ENCODE peak calls at places on chromosomes 6 and 20, in four cellular contexts. V is endodermal cell, N is mesenchymal stem cell, T is Peyer's patch. A is an unnamed sample. For H3K36me3, the result is how much of the 10 kb centered on the place peaks cover.

GRCh38 chr6:77015350-77015749 is 447.9 kb downstream of the HTR1B start:
- DNase-seq in V (no peak), N (peak), T (no peak), A (no peak)

GRCh38 chr20:43583982-43584432 is 6.7 kb upstream of the IFT52 start:
- DNase-seq in V (no peak), N (peak), T (peak), A (no peak)

GRCh38 chr6:18035330-18035854 is 48.0 kb upstream of the KIF13A start:
- DNase-seq in V (no peak), N (no peak), T (no peak), A (no peak)

GRCh38 chr6:85405175-85405852 is 44.6 kb upstream of the NT5E start:
- DNase-seq in V (no peak), N (no peak), T (no peak), A (no peak)

GRCh38 chr20:63736893-63737689 is 627 bp downstream of the LIME1 start:
- DNase-seq in V (peak), N (no peak), T (peak), A (peak)

GRCh38 chr20:2179233-2179580 is 77.6 kb downstream of the STK35 start:
- DNase-seq in V (no peak), N (no peak), T (no peak), A (no peak)

GRCh38 chr6:71181565-71181964 is 107.0 kb upstream of the OGFRL1 start:
- DNase-seq in V (peak), N (peak), T (no peak), A (no peak)

GRCh38 chr6:118400582-118400981 is 147.5 kb upstream of the PLN start:
- DNase-seq in V (no peak), N (peak), T (no peak), A (no peak)

GRCh38 chr6:53845290-53846073 is 50.7 kb downstream of the LRRC1 start:
- DNase-seq in V (no peak), N (no peak), T (no peak), A (no peak)

GRCh38 chr6:161536141-161536735 is 262.4 kb upstream of the AGPAT4 start:
- DNase-seq in V (no peak), N (no peak), T (no peak), A (no peak)

GRCh38 chr20:36467076-36467999 is 74.0 kb upstream of the MYL9 start:
- DNase-seq in V (no peak), N (peak), T (peak), A (peak)

GRCh38 chr20:46000571-46001145 is 8.1 kb upstream of the MMP9 start:
- DNase-seq in V (peak), N (no peak), T (no peak), A (no peak)

GRCh38 chr20:31587545-31588389 is 17.3 kb upstream of the ID1 start:
- DNase-seq in V (peak), N (peak), T (no peak), A (no peak)

GRCh38 chr20:2946988-2947961 is 74.0 kb downstream of the PTPRA start:
- DNase-seq in V (no peak), N (peak), T (no peak), A (no peak)

GRCh38 chr6:39357998-39358686 is 35.6 kb upstream of the KCNK16 start:
- DNase-seq in V (no peak), N (peak), T (no peak), A (no peak)

GRCh38 chr20:19895761-19896160 is 121.4 kb upstream of the NAA20 start:
- DNase-seq in V (no peak), N (no peak), T (no peak), A (no peak)

GRCh38 chr6:8082954-8083858 is 19.0 kb upstream of the BLOC1S5 start:
- DNase-seq in V (no peak), N (peak), T (no peak), A (no peak)

GRCh38 chr6:82989891-82990290 is 75.8 kb downstream of the UBE3D start:
- DNase-seq in V (no peak), N (no peak), T (no peak), A (no peak)

GRCh38 chr6:160634706-160635105 is 29.4 kb downstream of the LPA start:
- DNase-seq in V (no peak), N (no peak), T (peak), A (peak)

GRCh38 chr6:47967843-47968242 is 143.2 kb downstream of the PTCHD4 start:
- DNase-seq in V (no peak), N (no peak), T (no peak), A (no peak)

GRCh38 chr6:87029711-87030314 is 65.1 kb downstream of the CGA start:
- DNase-seq in V (no peak), N (peak), T (no peak), A (no peak)

GRCh38 chr6:99589290-99589672 is 17.4 kb upstream of the PRDM13 start:
- DNase-seq in V (no peak), N (no peak), T (no peak), A (no peak)

GRCh38 chr20:57224641-57225138 is 41.8 kb downstream of the BMP7 start:
- DNase-seq in V (peak), N (no peak), T (no peak), A (no peak)

GRCh38 chr6:72952808-72953630 is 272.3 kb downstream of the KHDC1L start:
- DNase-seq in V (no peak), N (peak), T (no peak), A (no peak)

GRCh38 chr6:42113929-42114636 is 28.3 kb downstream of the C6orf132 start:
- DNase-seq in V (no peak), N (peak), T (no peak), A (no peak)

GRCh38 chr20:60056345-60057122 is 98.3 kb downstream of the CDH26 start:
- DNase-seq in V (peak), N (no peak), T (no peak), A (peak)

GRCh38 chr20:46021361-46022359 is 7.4 kb upstream of the SLC12A5 start:
- DNase-seq in V (peak), N (peak), T (peak), A (peak)

GRCh38 chr6:53436904-53437303 is 88.2 kb upstream of the ELOVL5 start:
- DNase-seq in V (no peak), N (peak), T (no peak), A (no peak)

GRCh38 chr6:147752686-147753418 is 244.4 kb downstream of the SAMD5 start:
- DNase-seq in V (no peak), N (peak), T (no peak), A (no peak)

GRCh38 chr6:144757299-144757698 is 472.2 kb downstream of the UTRN start:
- DNase-seq in V (no peak), N (no peak), T (no peak), A (no peak)

GRCh38 chr6:137876547-137876946 is 9.5 kb downstream of the TNFAIP3 start:
- DNase-seq in V (no peak), N (no peak), T (no peak), A (no peak)
- H3K36me3 ChIP-seq in V (half or more), N (half or more), T (half or more), A (half or more)

GRCh38 chr6:89792881-89793280 is 26.7 kb downstream of the MDN1 start:
- DNase-seq in V (peak), N (peak), T (no peak), A (no peak)
- H3K36me3 ChIP-seq in V (half or more), N (half or more), T (under half), A (under half)

GRCh38 chr20:50259705-50260479 is 69.3 kb downstream of the CEBPB start:
- DNase-seq in V (no peak), N (no peak), T (no peak), A (no peak)
- H3K36me3 ChIP-seq in V (under half), N (under half), T (under half), A (under half)

GRCh38 chr6:122799916-122800701 is 11.1 kb downstream of the SMPDL3A start:
- DNase-seq in V (no peak), N (peak), T (no peak), A (no peak)
- H3K36me3 ChIP-seq in V (under half), N (under half), T (under half), A (under half)

GRCh38 chr6:131615275-131615674 is 12.8 kb downstream of the MED23 start:
- DNase-seq in V (no peak), N (no peak), T (no peak), A (no peak)

GRCh38 chr6:131613296-131613925 is 14.6 kb downstream of the MED23 start:
- DNase-seq in V (no peak), N (no peak), T (no peak), A (no peak)
- H3K36me3 ChIP-seq in V (half or more), N (half or more), T (half or more), A (half or more)

GRCh38 chr6:24856246-24856599 is 57.5 kb upstream of the ARMH2 start:
- DNase-seq in V (no peak), N (no peak), T (no peak), A (no peak)

GRCh38 chr6:24858154-24858801 is 59.6 kb upstream of the ARMH2 start:
- DNase-seq in V (no peak), N (peak), T (peak), A (peak)

GRCh38 chr6:24859132-24859531 is 60.4 kb upstream of the ARMH2 start:
- DNase-seq in V (no peak), N (no peak), T (no peak), A (no peak)

GRCh38 chr6:24855389-24856245 is 56.9 kb upstream of the ARMH2 start:
- DNase-seq in V (peak), N (peak), T (peak), A (peak)

GRCh38 chr6:24856954-24857670 is 58.4 kb upstream of the ARMH2 start:
- DNase-seq in V (no peak), N (no peak), T (no peak), A (no peak)
- H3K36me3 ChIP-seq in V (under half), N (under half), T (under half), A (half or more)

GRCh38 chr6:13319891-13320564 is 8.3 kb downstream of the TBC1D7 start:
- DNase-seq in V (peak), N (no peak), T (no peak), A (no peak)
- H3K36me3 ChIP-seq in V (half or more), N (half or more), T (half or more), A (half or more)

DNA sequence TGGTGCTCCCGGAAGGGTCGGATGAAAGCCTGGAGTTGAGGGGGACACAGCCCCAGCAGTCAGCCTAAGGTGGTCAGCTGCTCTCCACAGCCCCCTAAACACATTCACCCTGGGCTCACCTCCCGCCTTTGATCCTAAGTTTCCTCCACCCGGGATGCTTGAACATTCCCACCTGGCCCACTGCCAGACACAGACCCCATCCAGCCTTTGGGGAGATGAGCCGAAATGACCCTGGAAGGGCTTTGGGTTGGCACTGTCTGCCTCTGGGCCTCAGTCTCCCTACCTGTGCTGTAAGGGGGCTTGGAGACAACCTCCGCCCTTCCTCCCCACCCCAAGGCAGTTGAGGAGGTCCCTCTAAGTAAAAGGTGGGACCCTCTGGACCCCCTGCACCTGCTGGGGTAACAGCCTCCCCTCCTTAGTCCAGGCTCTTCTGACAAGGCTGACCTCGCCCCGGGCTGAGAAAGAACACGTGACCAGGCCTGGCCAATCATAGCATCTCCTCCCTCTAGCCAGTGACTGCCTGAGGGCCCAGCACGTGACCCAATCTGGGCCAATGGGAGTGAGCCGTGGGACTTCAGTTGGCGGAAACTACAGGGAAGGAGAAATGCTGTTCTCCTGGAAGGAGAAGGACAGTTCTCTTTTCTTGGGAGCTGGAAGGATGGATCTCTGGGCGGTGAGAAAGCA is 16.9 kb upstream of the UBE2V1 start:
- DNase-seq in V (peak), N (no peak), T (no peak), A (no peak)
- H3K36me3 ChIP-seq in V (half or more), N (half or more), T (half or more), A (half or more)

A was measured in CD4-positive, CD25-positive, alpha-beta regulatory T cell.